ENCODE peak calls at places on chromosomes 6 and 20, in eight cellular contexts. D is psoas muscle, Q is Peyer's patch, Y is A549, O is HFF-Myc, G is Caco-2, X is GM12865, V is tibial artery. J is an unnamed sample.

GRCh38 chr20:50193169-50193850 is 2.7 kb downstream of the CEBPB start:
- DNase-seq in D (no peak), Q (no peak), Y (no peak), O (no peak), G (no peak), X (no peak), V (peak; percentile 77), J (no peak)

GRCh38 chr6:15462717-15463525 is 199.9 kb downstream of the DTNBP1 start:
- DNase-seq in D (no peak), Q (no peak), Y (no peak), O (peak; percentile 38), G (no peak), X (no peak), V (no peak), J (no peak)

GRCh38 chr20:48631114-48632016 is 196.4 kb downstream of the PREX1 start:
- DNase-seq in D (no peak), Q (no peak), Y (no peak), O (no peak), G (no peak), X (no peak), V (no peak), J (no peak)

GRCh38 chr6:98054453-98054852 is 771.4 kb upstream of the MMS22L start:
- DNase-seq in D (no peak), Q (no peak), Y (no peak), O (no peak), G (no peak), X (peak; percentile 25), V (no peak), J (no peak)

GRCh38 chr6:87901613-87902012 is 146.0 kb upstream of the SPACA1 start:
- DNase-seq in D (no peak), Q (no peak), Y (no peak), O (no peak), G (no peak), X (no peak), V (no peak), J (no peak)

GRCh38 chr20:9202440-9203080 is 133.7 kb downstream of the PLCB4 start:
- DNase-seq in D (no peak), Q (no peak), Y (peak; percentile 76), O (no peak), G (no peak), X (no peak), V (no peak), J (no peak)

GRCh38 chr6:142174681-142175080 is 27.6 kb downstream of the VTA1 start:
- DNase-seq in D (no peak), Q (no peak), Y (no peak), O (no peak), G (no peak), X (no peak), V (no peak), J (no peak)

GRCh38 chr6:47721189-47721588 is 22.8 kb downstream of the ADGRF4 start:
- DNase-seq in D (no peak), Q (no peak), Y (no peak), O (no peak), G (no peak), X (no peak), V (no peak), J (no peak)

GRCh38 chr6:163793584-163793983 is 379.1 kb downstream of the QKI start:
- DNase-seq in D (no peak), Q (no peak), Y (peak; percentile 17), O (peak; percentile 45), G (no peak), X (peak; percentile 55), V (no peak), J (peak; percentile 0)

GRCh38 chr6:105352037-105352617 is 50.8 kb downstream of the PREP start:
- DNase-seq in D (no peak), Q (no peak), Y (no peak), O (no peak), G (no peak), X (no peak), V (no peak), J (no peak)

GRCh38 chr6:137216106-137216505 is 3.1 kb downstream of the IFNGR1 start:
- DNase-seq in D (no peak), Q (no peak), Y (no peak), O (no peak), G (no peak), X (no peak), V (no peak), J (no peak)

GRCh38 chr6:89023591-89024441 is 56.7 kb upstream of the PNRC1 start:
- DNase-seq in D (peak; percentile 48), Q (no peak), Y (no peak), O (no peak), G (no peak), X (no peak), V (no peak), J (no peak)

GRCh38 chr6:161128680-161129196 is 137.2 kb downstream of the MAP3K4 start:
- DNase-seq in D (no peak), Q (no peak), Y (peak; percentile 45), O (no peak), G (no peak), X (no peak), V (no peak), J (peak; percentile 21)

GRCh38 chr6:6004147-6004995 is 2.4 kb downstream of the NRN1 start:
- DNase-seq in D (no peak), Q (no peak), Y (no peak), O (no peak), G (no peak), X (no peak), V (no peak), J (no peak)

GRCh38 chr6:16723833-16724232 is 37.4 kb downstream of the ATXN1 start:
- DNase-seq in D (no peak), Q (peak; percentile 62), Y (peak; percentile 61), O (peak; percentile 69), G (no peak), X (no peak), V (no peak), J (peak; percentile 84)

GRCh38 chr6:36851149-36851614 is 11.9 kb upstream of the CPNE5 start:
- DNase-seq in D (no peak), Q (peak; percentile 73), Y (peak; percentile 45), O (peak; percentile 57), G (no peak), X (peak; percentile 52), V (peak; percentile 68), J (peak; percentile 37)

GRCh38 chr6:134593887-134594286 is 276.0 kb upstream of the SGK1 start:
- DNase-seq in D (no peak), Q (no peak), Y (no peak), O (no peak), G (no peak), X (no peak), V (no peak), J (no peak)
- H3K4me3 ChIP-seq in D (no peak overlapping the region), Q (no peak overlapping the region), Y (no peak overlapping the region), O (no peak overlapping the region), G (no peak overlapping the region), X (no peak overlapping the region), V (no peak overlapping the region), J (no peak overlapping the region)

DNA sequence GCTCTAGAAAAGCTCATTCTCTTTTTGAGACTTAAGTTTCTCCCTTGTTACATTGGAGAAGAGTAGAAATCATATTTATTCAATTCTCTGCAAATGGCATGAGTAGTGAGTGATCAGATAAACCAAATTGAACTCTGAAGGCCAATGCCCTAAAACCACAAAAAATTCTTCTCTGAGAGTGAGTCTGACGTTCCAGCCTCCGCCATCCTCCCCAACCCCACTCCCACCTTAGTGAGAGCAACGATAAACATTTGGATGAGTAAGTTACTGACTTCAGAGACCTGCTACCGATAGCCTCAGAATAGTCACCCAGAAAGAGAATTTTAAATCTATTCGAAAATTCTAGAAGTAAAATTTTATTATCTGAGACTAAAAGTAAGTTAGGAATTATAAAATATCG is 94.6 kb downstream of the TFAP2A start:
- DNase-seq in D (no peak), Q (no peak), Y (no peak), O (no peak), G (no peak), X (no peak), V (no peak), J (no peak)
- H3K4me3 ChIP-seq in D (no peak overlapping the region), Q (no peak overlapping the region), Y (no peak overlapping the region), O (no peak overlapping the region), G (no peak overlapping the region), X (no peak overlapping the region), V (no peak overlapping the region), J (no peak overlapping the region)

DNA sequence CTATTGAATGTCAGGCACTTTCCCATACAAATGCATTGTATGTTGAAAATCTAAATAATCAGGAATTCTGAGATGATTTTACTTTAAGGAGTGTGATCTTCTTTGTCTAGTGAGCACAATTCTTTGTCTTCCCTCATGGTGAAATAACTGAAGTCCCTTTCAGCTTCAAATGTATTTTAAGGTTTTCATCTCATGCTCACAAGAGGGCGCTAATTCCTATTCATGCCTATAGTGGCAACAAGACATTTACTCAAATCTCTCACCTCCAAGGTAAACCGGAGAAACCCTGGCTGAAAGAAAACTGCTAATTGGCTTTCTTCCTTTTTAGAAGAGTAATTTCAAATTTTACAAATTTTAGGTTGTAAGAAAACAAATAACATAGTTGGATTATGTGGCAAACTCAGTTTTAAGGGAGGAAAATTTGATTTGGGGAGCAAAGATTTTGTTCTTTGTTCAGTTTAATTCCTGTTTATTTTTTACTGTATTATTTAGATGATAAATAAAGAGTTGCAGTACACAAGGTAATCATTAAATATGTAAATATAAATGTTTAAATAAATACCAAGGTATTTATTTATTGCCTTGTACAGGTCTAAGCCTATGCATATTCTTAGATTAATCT is 69.1 kb downstream of the SLC35F1 start:
- DNase-seq in D (no peak), Q (no peak), Y (peak; percentile 54), O (peak; percentile 12), G (no peak), X (peak; percentile 59), V (no peak), J (peak; percentile 49)
- H3K4me3 ChIP-seq in D (no peak overlapping the region), Q (no peak overlapping the region), Y (no peak overlapping the region), O (no peak overlapping the region), G (no peak overlapping the region), X (no peak overlapping the region), V (no peak overlapping the region), J (no peak overlapping the region)

GRCh38 chr6:155026366-155027045 is 31.4 kb downstream of the TIAM2 start:
- DNase-seq in D (peak; percentile 75), Q (peak; percentile 63), Y (peak; percentile 80), O (peak; percentile 55), G (no peak), X (no peak), V (peak; percentile 88), J (peak; percentile 82)

GRCh38 chr6:155031091-155031490 is 36.0 kb downstream of the TIAM2 start:
- DNase-seq in D (no peak), Q (no peak), Y (no peak), O (no peak), G (no peak), X (no peak), V (no peak), J (no peak)

GRCh38 chr6:155033021-155033801 is 38.1 kb downstream of the TIAM2 start:
- DNase-seq in D (no peak), Q (no peak), Y (no peak), O (no peak), G (no peak), X (no peak), V (no peak), J (no peak)

GRCh38 chr6:155024628-155025027 is 29.5 kb downstream of the TIAM2 start:
- DNase-seq in D (no peak), Q (no peak), Y (no peak), O (no peak), G (no peak), X (no peak), V (no peak), J (no peak)

DNA sequence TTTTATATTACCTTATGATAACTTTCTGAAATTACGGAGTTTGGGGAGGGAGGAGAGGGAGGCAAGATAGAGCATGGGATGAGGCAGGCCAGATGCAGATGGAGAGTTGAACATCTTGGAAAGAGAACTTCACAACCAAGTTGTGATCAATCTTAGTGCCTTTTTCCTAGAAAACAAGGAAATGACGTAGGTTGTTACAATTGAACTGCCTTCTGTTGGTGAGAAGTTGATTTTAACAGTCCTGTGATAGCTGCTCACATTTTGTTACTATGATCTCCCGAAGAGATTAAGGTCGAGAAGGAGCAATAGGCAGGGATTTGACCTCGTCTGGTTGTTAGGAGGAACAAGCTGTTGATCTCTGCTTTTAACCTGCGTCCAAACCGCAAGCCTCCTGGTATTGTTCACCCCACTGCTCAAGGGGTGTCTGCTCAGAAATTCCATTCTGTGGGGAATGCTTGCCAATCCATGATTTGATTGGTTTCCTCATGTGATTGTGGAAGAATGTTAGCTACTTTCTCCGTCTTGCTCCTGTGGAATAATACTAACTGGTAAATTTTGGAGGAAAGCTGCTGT is 35.1 kb downstream of the TIAM2 start:
- DNase-seq in D (no peak), Q (no peak), Y (no peak), O (no peak), G (no peak), X (no peak), V (no peak), J (no peak)
- H3K4me3 ChIP-seq in D (no peak overlapping the region), Q (no peak overlapping the region), Y (no peak overlapping the region), O (no peak overlapping the region), G (no peak overlapping the region), X (no peak overlapping the region), V (no peak overlapping the region), J (no peak overlapping the region)

J was measured in HCT116.